ENCODE peak calls at places on chromosomes 12 and 14, in six cellular contexts. One of them, this sample, is unnamed.

GRCh38 chr14:81562818-81563217 is 29.2 kb upstream of the SEL1L start:
- DNase-seq in foreskin fibroblast: no peak
- DNase-seq in astrocyte of the spinal cord: no peak
- DNase-seq in stomach: no peak
- DNase-seq in left lung: no peak
- DNase-seq in nephron progenitor cell: no peak
- DNase-seq in this sample: no peak

GRCh38 chr14:21902561-21903199 is 229.1 kb upstream of the OR4E1 start:
- DNase-seq in foreskin fibroblast: no peak
- DNase-seq in astrocyte of the spinal cord: no peak
- DNase-seq in stomach: no peak
- DNase-seq in left lung: no peak
- DNase-seq in nephron progenitor cell: peak
- DNase-seq in this sample: no peak

GRCh38 chr12:107309020-107309419 is 215.7 kb upstream of the CRY1 start:
- DNase-seq in foreskin fibroblast: no peak
- DNase-seq in astrocyte of the spinal cord: no peak
- DNase-seq in stomach: no peak
- DNase-seq in left lung: no peak
- DNase-seq in nephron progenitor cell: no peak
- DNase-seq in this sample: no peak

GRCh38 chr12:29230800-29231560 is 81.9 kb downstream of the FAR2 start:
- DNase-seq in foreskin fibroblast: no peak
- DNase-seq in astrocyte of the spinal cord: no peak
- DNase-seq in stomach: no peak
- DNase-seq in left lung: no peak
- DNase-seq in nephron progenitor cell: no peak
- DNase-seq in this sample: no peak

GRCh38 chr12:125403145-125403789 is 338.0 kb downstream of the AACS start:
- DNase-seq in foreskin fibroblast: peak
- DNase-seq in astrocyte of the spinal cord: peak
- DNase-seq in stomach: no peak
- DNase-seq in left lung: no peak
- DNase-seq in nephron progenitor cell: no peak
- DNase-seq in this sample: no peak

GRCh38 chr12:25155031-25155576 is 39.9 kb downstream of the DNAI7 start:
- DNase-seq in foreskin fibroblast: peak
- DNase-seq in astrocyte of the spinal cord: peak
- DNase-seq in stomach: no peak
- DNase-seq in left lung: no peak
- DNase-seq in nephron progenitor cell: no peak
- DNase-seq in this sample: no peak

GRCh38 chr14:22753586-22753985 is 12.9 kb upstream of the OXA1L start:
- DNase-seq in foreskin fibroblast: no peak
- DNase-seq in astrocyte of the spinal cord: no peak
- DNase-seq in stomach: no peak
- DNase-seq in left lung: no peak
- DNase-seq in nephron progenitor cell: no peak
- DNase-seq in this sample: no peak

GRCh38 chr12:15936751-15937150 is 25.6 kb downstream of the DERA start:
- DNase-seq in foreskin fibroblast: no peak
- DNase-seq in astrocyte of the spinal cord: no peak
- DNase-seq in stomach: no peak
- DNase-seq in left lung: no peak
- DNase-seq in nephron progenitor cell: no peak
- DNase-seq in this sample: no peak

GRCh38 chr12:118689793-118690192 is 291.5 kb upstream of the SRRM4 start:
- DNase-seq in foreskin fibroblast: no peak
- DNase-seq in astrocyte of the spinal cord: no peak
- DNase-seq in stomach: no peak
- DNase-seq in left lung: no peak
- DNase-seq in nephron progenitor cell: peak
- DNase-seq in this sample: no peak

GRCh38 chr14:42123526-42123925 is 516.9 kb downstream of the LRFN5 start:
- DNase-seq in foreskin fibroblast: no peak
- DNase-seq in astrocyte of the spinal cord: no peak
- DNase-seq in stomach: no peak
- DNase-seq in left lung: no peak
- DNase-seq in nephron progenitor cell: no peak
- DNase-seq in this sample: no peak
- TF ChIP-seq CTCF in foreskin fibroblast: no peak
- TF ChIP-seq CTCF in astrocyte of the spinal cord: no peak
- TF ChIP-seq CTCF in stomach: no peak
- TF ChIP-seq CTCF in left lung: no peak
- TF ChIP-seq CTCF in nephron progenitor cell: no peak
- TF ChIP-seq CTCF in this sample: no peak

DNA sequence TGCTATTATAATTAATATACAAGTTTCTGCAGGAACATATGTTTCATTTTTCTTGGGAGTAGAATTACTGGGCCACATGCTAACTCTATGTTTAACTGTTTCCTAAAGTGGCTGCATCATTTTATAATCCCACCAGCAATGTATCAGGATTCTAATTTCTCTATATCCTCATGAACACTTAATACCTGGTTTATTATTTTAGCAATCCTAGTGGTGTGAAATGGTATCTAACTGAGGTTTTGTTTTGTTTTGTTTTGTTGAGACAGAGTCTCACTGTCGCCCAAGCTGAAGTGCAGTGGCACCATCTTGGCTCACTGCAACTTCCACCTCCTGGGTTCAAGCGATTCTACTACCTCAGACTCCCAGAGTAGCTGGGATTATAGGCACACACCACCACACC is 6.5 kb downstream of the SPTLC2 start:
- DNase-seq in foreskin fibroblast: no peak
- DNase-seq in astrocyte of the spinal cord: no peak
- DNase-seq in stomach: no peak
- DNase-seq in left lung: no peak
- DNase-seq in nephron progenitor cell: no peak
- DNase-seq in this sample: no peak
- TF ChIP-seq CTCF in foreskin fibroblast: no peak
- TF ChIP-seq CTCF in astrocyte of the spinal cord: no peak
- TF ChIP-seq CTCF in stomach: no peak
- TF ChIP-seq CTCF in left lung: no peak
- TF ChIP-seq CTCF in nephron progenitor cell: no peak
- TF ChIP-seq CTCF in this sample: no peak

GRCh38 chr12:109635717-109636116 is 62.1 kb downstream of the MVK start:
- DNase-seq in foreskin fibroblast: no peak
- DNase-seq in astrocyte of the spinal cord: no peak
- DNase-seq in stomach: no peak
- DNase-seq in left lung: no peak
- DNase-seq in nephron progenitor cell: no peak
- DNase-seq in this sample: no peak
- TF ChIP-seq CTCF in foreskin fibroblast: no peak
- TF ChIP-seq CTCF in astrocyte of the spinal cord: no peak
- TF ChIP-seq CTCF in stomach: no peak
- TF ChIP-seq CTCF in left lung: no peak
- TF ChIP-seq CTCF in nephron progenitor cell: no peak
- TF ChIP-seq CTCF in this sample: no peak

DNA sequence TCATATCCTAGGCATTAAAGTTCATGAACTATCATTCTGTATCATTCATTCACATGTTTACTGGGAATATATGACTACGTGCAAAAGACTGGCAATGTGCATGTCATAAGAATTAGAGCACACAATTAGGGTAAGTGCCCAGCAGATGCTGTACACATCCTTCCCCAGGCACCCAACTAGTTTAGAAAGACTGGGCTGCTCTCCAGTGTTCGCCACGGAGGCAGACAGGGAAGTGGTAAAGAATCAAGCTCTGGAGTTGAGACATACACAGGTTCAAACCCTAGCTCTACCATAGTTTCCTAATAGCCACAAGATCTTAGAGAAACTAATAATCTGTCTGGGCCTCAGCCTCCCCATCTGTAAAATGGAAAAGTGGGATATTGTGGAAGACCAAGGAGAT is 6.8 kb downstream of the TMCC3 start:
- DNase-seq in foreskin fibroblast: peak
- DNase-seq in astrocyte of the spinal cord: no peak
- DNase-seq in stomach: no peak
- DNase-seq in left lung: no peak
- DNase-seq in nephron progenitor cell: no peak
- DNase-seq in this sample: no peak
- TF ChIP-seq CTCF in foreskin fibroblast: no peak
- TF ChIP-seq CTCF in astrocyte of the spinal cord: no peak
- TF ChIP-seq CTCF in stomach: no peak
- TF ChIP-seq CTCF in left lung: no peak
- TF ChIP-seq CTCF in nephron progenitor cell: no peak
- TF ChIP-seq CTCF in this sample: no peak

DNA sequence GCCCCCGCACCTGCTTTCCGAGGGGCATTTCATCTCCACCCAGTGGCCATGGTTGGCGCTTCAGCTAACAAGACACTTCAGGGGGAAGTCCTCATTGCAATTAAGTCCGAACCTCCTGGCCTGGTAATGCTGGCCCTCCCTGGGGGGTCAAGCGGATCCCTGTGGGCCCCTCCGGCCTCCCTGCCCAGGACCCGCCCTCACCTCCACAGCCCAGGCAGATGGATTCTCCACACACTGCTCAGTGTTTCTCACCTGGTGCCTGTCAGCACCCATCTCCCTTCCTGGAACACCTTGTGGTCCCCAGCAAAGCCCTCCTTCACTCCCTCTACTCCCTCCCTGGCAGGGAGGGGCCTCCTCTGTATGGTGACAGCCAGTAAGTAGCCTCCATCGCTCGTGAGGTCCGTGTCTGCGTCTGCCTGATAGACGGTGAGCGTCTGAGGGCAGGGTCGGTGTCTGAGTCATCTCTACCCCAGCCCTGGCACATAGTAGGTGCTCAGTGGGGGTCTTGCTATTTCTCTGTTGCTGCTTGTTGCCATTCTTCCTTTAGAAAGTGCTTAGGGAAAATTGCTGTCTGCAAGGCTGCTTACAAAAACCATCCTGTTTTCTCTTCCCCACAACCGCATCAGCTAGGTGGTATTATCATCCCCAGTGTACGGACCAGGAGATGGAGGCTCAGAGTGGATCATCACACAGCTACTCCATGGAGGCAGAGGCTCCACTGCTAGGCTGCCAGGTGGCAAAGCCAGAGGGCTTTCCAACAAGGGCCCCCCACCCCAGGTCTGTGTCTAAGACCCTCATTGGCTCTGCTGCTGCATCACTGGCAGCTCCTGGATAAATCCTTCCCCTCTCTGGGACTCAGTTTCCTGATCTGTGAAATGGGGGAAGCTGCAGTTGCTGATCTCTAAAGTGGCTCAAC is 39.7 kb upstream of the EML1 start:
- DNase-seq in foreskin fibroblast: no peak
- DNase-seq in astrocyte of the spinal cord: no peak
- DNase-seq in stomach: no peak
- DNase-seq in left lung: no peak
- DNase-seq in nephron progenitor cell: no peak
- DNase-seq in this sample: no peak
- TF ChIP-seq CTCF in foreskin fibroblast: no peak
- TF ChIP-seq CTCF in astrocyte of the spinal cord: peak
- TF ChIP-seq CTCF in stomach: no peak
- TF ChIP-seq CTCF in left lung: no peak
- TF ChIP-seq CTCF in nephron progenitor cell: no peak
- TF ChIP-seq CTCF in this sample: no peak

DNA sequence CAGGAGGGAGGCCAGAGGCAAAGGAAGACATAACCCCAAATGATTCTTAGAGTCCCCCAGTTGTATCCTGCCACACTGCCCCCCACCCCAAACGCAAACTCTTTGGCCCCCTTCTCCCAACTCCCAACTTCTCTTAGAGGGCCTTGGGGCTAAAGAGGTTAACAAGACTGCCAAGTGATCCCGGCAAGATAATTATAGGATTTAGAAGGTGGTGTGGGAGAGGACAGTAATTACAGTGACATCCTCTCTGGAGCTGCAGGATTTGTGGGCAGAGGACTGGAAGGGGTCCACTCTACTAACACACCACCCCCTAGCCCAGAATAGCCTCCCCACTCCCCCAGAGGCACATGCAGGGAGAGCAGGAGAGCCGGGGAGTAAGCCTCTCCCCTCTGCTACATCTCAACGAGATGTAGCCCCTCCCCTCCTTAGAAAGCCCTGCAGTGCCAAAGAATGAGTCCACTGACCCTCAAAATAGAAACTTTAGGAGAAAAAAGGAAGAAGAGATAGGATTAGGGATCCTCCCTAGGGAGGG is 5.3 kb upstream of the GDF11 start:
- DNase-seq in foreskin fibroblast: peak
- DNase-seq in astrocyte of the spinal cord: no peak
- DNase-seq in stomach: no peak
- DNase-seq in left lung: no peak
- DNase-seq in nephron progenitor cell: no peak
- DNase-seq in this sample: no peak
- TF ChIP-seq CTCF in foreskin fibroblast: no peak
- TF ChIP-seq CTCF in astrocyte of the spinal cord: no peak
- TF ChIP-seq CTCF in stomach: no peak
- TF ChIP-seq CTCF in left lung: peak
- TF ChIP-seq CTCF in nephron progenitor cell: no peak
- TF ChIP-seq CTCF in this sample: no peak

GRCh38 chr12:106032141-106032925 is 106.4 kb downstream of the NUAK1 start:
- DNase-seq in foreskin fibroblast: no peak
- DNase-seq in astrocyte of the spinal cord: no peak
- DNase-seq in stomach: no peak
- DNase-seq in left lung: no peak
- DNase-seq in nephron progenitor cell: no peak
- DNase-seq in this sample: no peak
- TF ChIP-seq CTCF in foreskin fibroblast: peak
- TF ChIP-seq CTCF in astrocyte of the spinal cord: peak
- TF ChIP-seq CTCF in stomach: no peak
- TF ChIP-seq CTCF in left lung: no peak
- TF ChIP-seq CTCF in nephron progenitor cell: no peak
- TF ChIP-seq CTCF in this sample: no peak

GRCh38 chr12:62635630-62636029 is 169.0 kb downstream of the MON2 start:
- DNase-seq in foreskin fibroblast: no peak
- DNase-seq in astrocyte of the spinal cord: no peak
- DNase-seq in stomach: no peak
- DNase-seq in left lung: no peak
- DNase-seq in nephron progenitor cell: no peak
- DNase-seq in this sample: no peak

GRCh38 chr12:62632521-62632920 is 165.9 kb downstream of the MON2 start:
- DNase-seq in foreskin fibroblast: peak
- DNase-seq in astrocyte of the spinal cord: peak
- DNase-seq in stomach: no peak
- DNase-seq in left lung: peak
- DNase-seq in nephron progenitor cell: peak
- DNase-seq in this sample: peak

GRCh38 chr12:62629413-62629812 is 162.8 kb downstream of the MON2 start:
- DNase-seq in foreskin fibroblast: no peak
- DNase-seq in astrocyte of the spinal cord: no peak
- DNase-seq in stomach: no peak
- DNase-seq in left lung: no peak
- DNase-seq in nephron progenitor cell: no peak
- DNase-seq in this sample: no peak

GRCh38 chr12:62629971-62630739 is 163.5 kb downstream of the MON2 start:
- DNase-seq in foreskin fibroblast: no peak
- DNase-seq in astrocyte of the spinal cord: no peak
- DNase-seq in stomach: no peak
- DNase-seq in left lung: no peak
- DNase-seq in nephron progenitor cell: no peak
- DNase-seq in this sample: no peak

GRCh38 chr12:62631531-62632520 is 165.2 kb downstream of the MON2 start:
- DNase-seq in foreskin fibroblast: peak
- DNase-seq in astrocyte of the spinal cord: peak
- DNase-seq in stomach: peak
- DNase-seq in left lung: peak
- DNase-seq in nephron progenitor cell: peak
- DNase-seq in this sample: peak
- TF ChIP-seq CTCF in foreskin fibroblast: peak
- TF ChIP-seq CTCF in astrocyte of the spinal cord: peak
- TF ChIP-seq CTCF in stomach: no peak
- TF ChIP-seq CTCF in left lung: no peak
- TF ChIP-seq CTCF in nephron progenitor cell: no peak
- TF ChIP-seq CTCF in this sample: peak

This sample was measured in progenitor cell of endocrine pancreas.